ENCODE peak calls at places on chromosomes 7 and 10, in four cellular contexts. X is breast epithelium, A is Peyer's patch, Z is HepG2. K is an unnamed sample.

GRCh38 chr10:59854571-59854970 is 51.8 kb downstream of the CCDC6 start:
- DNase-seq in X (no peak), A (no peak), Z (no peak), K (no peak)

GRCh38 chr10:132979491-132980425 is 37.4 kb upstream of the CFAP46 start:
- DNase-seq in X (no peak), A (peak; percentile 31), Z (no peak), K (no peak)

GRCh38 chr10:80485410-80486135 is 31.5 kb downstream of the TSPAN14 start:
- DNase-seq in X (no peak), A (no peak), Z (no peak), K (no peak)

GRCh38 chr10:102718220-102718619 is 3.8 kb downstream of the SFXN2 start:
- DNase-seq in X (no peak), A (no peak), Z (peak; percentile 83), K (peak; percentile 14)

GRCh38 chr7:18468794-18469193 is 26.8 kb upstream of the HDAC9 start:
- DNase-seq in X (no peak), A (no peak), Z (no peak), K (no peak)

GRCh38 chr10:61153766-61154165 is 209.8 kb upstream of the RHOBTB1 start:
- DNase-seq in X (no peak), A (no peak), Z (no peak), K (no peak)

GRCh38 chr7:140049339-140050024 is 13.3 kb downstream of the PARP12 start:
- DNase-seq in X (no peak), A (peak; percentile 64), Z (peak; percentile 98), K (no peak)

GRCh38 chr7:46812047-46812672 is 769.8 kb downstream of the TNS3 start:
- DNase-seq in X (no peak), A (no peak), Z (no peak), K (no peak)

GRCh38 chr10:16521311-16522016 is at the start of gene C1QL3:
- DNase-seq in X (no peak), A (peak; percentile 50), Z (no peak), K (peak; percentile 35)

GRCh38 chr7:155258233-155258575 is 39.5 kb upstream of the INSIG1 start:
- DNase-seq in X (no peak), A (no peak), Z (no peak), K (no peak)

GRCh38 chr10:98536551-98536950 is 89.8 kb upstream of the HPS1 start:
- DNase-seq in X (no peak), A (no peak), Z (peak; percentile 7), K (no peak)

GRCh38 chr10:72638586-72639440 is 12.9 kb upstream of the MICU1 start:
- DNase-seq in X (no peak), A (no peak), Z (peak; percentile 83), K (no peak)

GRCh38 chr7:1925973-1926907 is 256.2 kb downstream of the ELFN1 start:
- DNase-seq in X (no peak), A (no peak), Z (no peak), K (no peak)

GRCh38 chr7:157614457-157615020 is 277.7 kb downstream of the DNAJB6 start:
- DNase-seq in X (peak; percentile 44), A (no peak), Z (no peak), K (no peak)

GRCh38 chr7:135536160-135536559 is 21.6 kb upstream of the NUP205 start:
- DNase-seq in X (no peak), A (no peak), Z (peak; percentile 37), K (no peak)

GRCh38 chr10:8321990-8322389 is 267.5 kb downstream of the GATA3 start:
- DNase-seq in X (no peak), A (no peak), Z (no peak), K (no peak)

GRCh38 chr7:150966002-150966401 is 12.1 kb downstream of the KCNH2 start:
- DNase-seq in X (no peak), A (no peak), Z (peak; percentile 30), K (peak; percentile 68)

GRCh38 chr7:97187067-97187466 is 69.6 kb downstream of the SDHAF3 start:
- DNase-seq in X (no peak), A (no peak), Z (no peak), K (no peak)

GRCh38 chr10:65501259-65501658 is 1424.6 kb upstream of the LRRTM3 start:
- DNase-seq in X (no peak), A (no peak), Z (peak; percentile 76), K (no peak)

GRCh38 chr10:11539191-11539868 is 72.1 kb downstream of the USP6NL start:
- DNase-seq in X (no peak), A (no peak), Z (peak; percentile 30), K (peak; percentile 77)

GRCh38 chr10:13865758-13866491 is 279.2 kb downstream of the PRPF18 start:
- DNase-seq in X (no peak), A (no peak), Z (no peak), K (no peak)

GRCh38 chr7:35993113-35993512 is 159.9 kb upstream of the EEPD1 start:
- DNase-seq in X (no peak), A (no peak), Z (no peak), K (no peak)

GRCh38 chr10:23512355-23513058 is 73.6 kb downstream of the OTUD1 start:
- DNase-seq in X (no peak), A (no peak), Z (peak; percentile 9), K (no peak)

GRCh38 chr7:92956575-92956974 is 120.2 kb upstream of the CDK6 start:
- DNase-seq in X (no peak), A (no peak), Z (no peak), K (no peak)

GRCh38 chr10:43262902-43263466 is 3.9 kb downstream of the RASGEF1A start:
- DNase-seq in X (no peak), A (no peak), Z (no peak), K (no peak)

GRCh38 chr7:1721047-1721687 is 51.1 kb downstream of the ELFN1 start:
- DNase-seq in X (no peak), A (no peak), Z (no peak), K (no peak)

GRCh38 chr10:50648935-50649227 is 25.1 kb upstream of the SGMS1 start:
- DNase-seq in X (no peak), A (no peak), Z (no peak), K (no peak)

GRCh38 chr7:96401200-96401599 is 79.3 kb upstream of the SLC25A13 start:
- DNase-seq in X (no peak), A (no peak), Z (peak; percentile 50), K (no peak)

GRCh38 chr10:70592746-70593512 is 9.6 kb downstream of the PRF1 start:
- DNase-seq in X (no peak), A (no peak), Z (no peak), K (no peak)

GRCh38 chr7:150978136-150978789 is at the start of gene KCNH2:
- DNase-seq in X (no peak), A (no peak), Z (no peak), K (peak; percentile 59)

GRCh38 chr10:95741807-95742528 is 14.0 kb upstream of the ENTPD1 start:
- DNase-seq in X (no peak), A (no peak), Z (no peak), K (peak; percentile 86)

GRCh38 chr10:49538381-49539319 is at the start of gene ERCC6:
- DNase-seq in X (peak; percentile 96), A (peak; percentile 96), Z (peak; percentile 94), K (peak; percentile 98)
- TF ChIP-seq POLR2A in X (peak; percentile 46), A (peak; percentile 68), Z (peak; percentile 71), K (peak; percentile 78)

GRCh38 chr10:103855424-103855823 is at the start of gene SH3PXD2A:
- DNase-seq in X (no peak), A (peak; percentile 76), Z (peak; percentile 19), K (no peak)
- TF ChIP-seq POLR2A in X (no peak), A (peak; percentile 43), Z (no peak), K (no peak)

GRCh38 chr7:101251871-101252659 is 7.2 kb upstream of the FIS1 start:
- DNase-seq in X (peak; percentile 97), A (peak; percentile 98), Z (peak; percentile 95), K (peak; percentile 98)
- TF ChIP-seq POLR2A in X (peak; percentile 16), A (peak; percentile 48), Z (peak; percentile 82), K (peak; percentile 92)

GRCh38 chr10:78025685-78026364 is 3.5 kb downstream of the POLR3A start:
- DNase-seq in X (no peak), A (no peak), Z (no peak), K (no peak)

GRCh38 chr10:78028438-78029293 is 649 bp downstream of the POLR3A start:
- DNase-seq in X (no peak), A (peak; percentile 69), Z (peak; percentile 84), K (peak; percentile 76)

GRCh38 chr10:78033623-78034470 is at the start of gene RPS24:
- DNase-seq in X (peak; percentile 92), A (peak; percentile 96), Z (peak; percentile 94), K (peak; percentile 98)

GRCh38 chr10:78035025-78035424 is 1.4 kb downstream of the RPS24 start:
- DNase-seq in X (no peak), A (no peak), Z (peak; percentile 65), K (no peak)

GRCh38 chr10:78029294-78030226 is at the start of gene POLR3A:
- DNase-seq in X (peak; percentile 93), A (peak; percentile 94), Z (peak; percentile 93), K (peak; percentile 98)
- TF ChIP-seq POLR2A in X (no peak), A (peak; percentile 18), Z (peak; percentile 81), K (peak; percentile 59)

GRCh38 chr10:1048732-1049424 is at the start of gene IDI1:
- DNase-seq in X (peak; percentile 96), A (peak; percentile 99), Z (peak; percentile 96), K (peak; percentile 97)
- TF ChIP-seq POLR2A in X (peak; percentile 50), A (peak; percentile 97), Z (peak; percentile 93), K (peak; percentile 95)

GRCh38 chr7:100093498-100093897 is 4.7 kb downstream of the COPS6 start:
- DNase-seq in X (no peak), A (no peak), Z (no peak), K (no peak)
- TF ChIP-seq POLR2A in X (no peak), A (no peak), Z (no peak), K (no peak)